ENCODE peak calls at places on chromosomes 12 and 14, in six cellular contexts. F is B cell, U is fibroblast of the aortic adventitia, I is NCI-H1105, W is cardiac fibroblast, V is kidney. C is an unnamed sample.

GRCh38 chr14:22460461-22461195 is 128.4 kb downstream of the DAD1 start:
- DNase-seq in I (no peak), W (no peak), U (peak; percentile 43), F (no peak), V (no peak), C (no peak)

GRCh38 chr14:104650057-104650980 is 39.1 kb upstream of the INF2 start:
- DNase-seq in F (peak; percentile 89), V (peak; percentile 72), W (peak; percentile 52), I (peak; percentile 17), U (peak; percentile 52), C (no peak)

GRCh38 chr12:79661629-79662028 is 29.1 kb downstream of the PAWR start:
- DNase-seq in I (no peak), V (no peak), W (peak; percentile 25), U (no peak), F (no peak), C (no peak)

GRCh38 chr12:14249368-14249767 is 116.1 kb upstream of the ATF7IP start:
- DNase-seq in V (no peak), F (no peak), I (no peak), U (no peak), W (no peak), C (no peak)

GRCh38 chr12:124130717-124131670 is 158.0 kb downstream of the ZNF664 start:
- DNase-seq in U (no peak), V (no peak), W (no peak), F (no peak), I (no peak), C (peak; percentile 69)

GRCh38 chr12:110744176-110744575 is 1.5 kb upstream of the PPP1CC start:
- DNase-seq in U (peak; percentile 62), V (no peak), I (no peak), W (peak; percentile 78), F (no peak), C (no peak)

GRCh38 chr14:98173291-98173690 is 1098.7 kb downstream of the BCL11B start:
- DNase-seq in U (no peak), W (no peak), I (no peak), V (no peak), F (no peak), C (no peak)

GRCh38 chr14:49194067-49194466 is 392.1 kb downstream of the RPS29 start:
- DNase-seq in W (no peak), F (no peak), I (no peak), U (no peak), V (no peak), C (no peak)

GRCh38 chr14:106843951-106844483 is 1317.6 kb downstream of the TMEM121 start:
- DNase-seq in I (no peak), V (peak; percentile 76), W (peak; percentile 40), U (no peak), F (peak; percentile 53), C (no peak)

GRCh38 chr12:14026536-14026935 is 45.1 kb upstream of the GRIN2B start:
- DNase-seq in U (no peak), W (no peak), F (no peak), V (no peak), I (no peak), C (no peak)

GRCh38 chr12:34600592-34601462 is 578.5 kb downstream of the ALG10 start:
- DNase-seq in W (no peak), F (no peak), U (no peak), I (no peak), V (peak; percentile 35), C (no peak)

GRCh38 chr14:61330511-61330910 is 9.1 kb downstream of the PRKCH start:
- DNase-seq in I (no peak), U (no peak), V (no peak), F (no peak), W (no peak), C (no peak)

GRCh38 chr12:11877869-11878780 is 192.6 kb upstream of the BCL2L14 start:
- DNase-seq in V (no peak), F (no peak), W (peak; percentile 72), U (peak; percentile 55), I (peak; percentile 58), C (no peak)

GRCh38 chr14:20714593-20715250 is 26.2 kb downstream of the ANG start:
- DNase-seq in V (peak; percentile 76), I (peak; percentile 6), U (peak; percentile 75), F (no peak), W (peak; percentile 74), C (no peak)

GRCh38 chr12:130988261-130989175 is 34.8 kb downstream of the ADGRD1 start:
- DNase-seq in W (no peak), V (no peak), F (no peak), I (no peak), U (no peak), C (no peak)

GRCh38 chr14:69529563-69529962 is 45.0 kb downstream of the PLEKHD1 start:
- DNase-seq in V (no peak), F (no peak), U (no peak), W (no peak), I (no peak), C (no peak)

GRCh38 chr14:56491299-56492285 is 88.0 kb upstream of the TMEM260 start:
- DNase-seq in I (peak; percentile 70), W (peak; percentile 65), V (no peak), U (peak; percentile 57), F (peak; percentile 38), C (peak; percentile 19)

GRCh38 chr12:26847431-26847830 is 14.4 kb upstream of the ITPR2 start:
- DNase-seq in I (no peak), W (no peak), V (no peak), F (no peak), U (no peak), C (no peak)

GRCh38 chr12:124774462-124775167 is 89.0 kb downstream of the SCARB1 start:
- DNase-seq in W (peak; percentile 99), I (no peak), U (peak; percentile 100), V (no peak), F (peak; percentile 45), C (peak; percentile 99)

GRCh38 chr14:88005050-88005481 is at the start of gene GPR65:
- DNase-seq in I (no peak), W (peak; percentile 49), F (peak; percentile 68), U (peak; percentile 16), V (no peak), C (peak; percentile 70)

GRCh38 chr14:73758392-73759182 is 44.4 kb upstream of the PNMA1 start:
- DNase-seq in V (peak; percentile 92), F (peak; percentile 90), W (peak; percentile 68), I (peak; percentile 73), U (peak; percentile 51), C (no peak)

GRCh38 chr12:128190614-128191013 is 76.4 kb upstream of the TMEM132C start:
- DNase-seq in W (no peak), V (no peak), U (no peak), I (no peak), F (peak; percentile 5), C (no peak)

GRCh38 chr14:75277000-75277795 is 1.4 kb upstream of the FOS start:
- DNase-seq in W (peak; percentile 89), U (peak; percentile 85), V (peak; percentile 97), F (peak; percentile 89), I (peak; percentile 56), C (no peak)

GRCh38 chr12:20404576-20405346 is 36.4 kb downstream of the PDE3A start:
- DNase-seq in V (no peak), F (no peak), I (peak; percentile 7), W (peak; percentile 74), U (peak; percentile 32), C (no peak)

GRCh38 chr14:99274346-99275221 is 2.6 kb upstream of the BCL11B start:
- DNase-seq in V (peak; percentile 89), W (peak; percentile 43), I (peak; percentile 96), F (no peak), U (peak; percentile 32), C (no peak)

GRCh38 chr14:23174266-23174665 is 9.2 kb downstream of the SLC7A8 start:
- DNase-seq in U (peak; percentile 62), W (peak; percentile 61), V (no peak), F (no peak), I (no peak), C (no peak)